ENCODE peak calls at places on chromosomes 1 and 21, in five cellular contexts. C is GM12878, U is hepatocyte, X is mammary epithelial cell, M is fibroblast of lung. A is an unnamed sample.
A peak's percentile ranks its signal among the peaks of the same experiment; 100 is the strongest.

GRCh38 chr1:191343816-191344215 is 814.4 kb upstream of the RGS18 start:
- DNase-seq in M (peak; percentile 81), X (no peak), C (no peak), U (no peak), A (no peak)

GRCh38 chr1:32701951-32702598 is 495 bp downstream of the SYNC start:
- DNase-seq in U (no peak), C (no peak), M (peak; percentile 29), X (no peak), A (no peak)

GRCh38 chr1:213985181-213986019 is 2.4 kb upstream of the PROX1 start:
- DNase-seq in C (no peak), U (peak; percentile 48), X (no peak), M (no peak), A (no peak)

GRCh38 chr1:204408602-204409001 is 3.0 kb downstream of the PPP1R15B start:
- DNase-seq in M (no peak), U (no peak), C (no peak), X (no peak), A (no peak)

GRCh38 chr1:163119707-163120106 is 50.5 kb downstream of the RGS4 start:
- DNase-seq in C (no peak), M (no peak), U (no peak), X (no peak), A (no peak)

GRCh38 chr21:42193131-42193671 is 25.7 kb upstream of the ABCG1 start:
- DNase-seq in X (peak; percentile 88), M (no peak), U (no peak), C (no peak), A (no peak)

GRCh38 chr1:22969224-22969829 is 3.3 kb downstream of the LACTBL1 start:
- DNase-seq in X (peak; percentile 59), M (peak; percentile 90), C (no peak), U (peak; percentile 81), A (no peak)

GRCh38 chr1:1250828-1251284 is 4.3 kb upstream of the C1QTNF12 start:
- DNase-seq in X (peak; percentile 83), M (no peak), C (peak; percentile 53), U (no peak), A (no peak)

GRCh38 chr1:117695796-117696505 is 90.1 kb downstream of the TENT5C start:
- DNase-seq in C (no peak), X (peak; percentile 19), M (peak; percentile 74), U (peak; percentile 73), A (no peak)

GRCh38 chr1:63777286-63777685 is 3.5 kb downstream of the ROR1 start:
- DNase-seq in C (no peak), X (no peak), U (no peak), M (no peak), A (no peak)

GRCh38 chr1:202578001-202578500 is 132.2 kb downstream of the SYT2 start:
- DNase-seq in M (peak; percentile 93), C (no peak), X (peak; percentile 54), U (no peak), A (no peak)

GRCh38 chr1:22750671-22751016 is 40.0 kb downstream of the EPHB2 start:
- DNase-seq in M (peak; percentile 14), U (peak; percentile 51), X (peak; percentile 67), C (no peak), A (peak; percentile 32)

GRCh38 chr1:236292425-236292824 is 10.7 kb upstream of the ERO1B start:
- DNase-seq in U (no peak), M (no peak), C (no peak), X (no peak), A (no peak)

GRCh38 chr1:102550729-102551384 is 554.1 kb upstream of the OLFM3 start:
- DNase-seq in X (peak; percentile 22), C (no peak), M (no peak), U (peak; percentile 20), A (no peak)

GRCh38 chr1:172976222-172977041 is 74.3 kb downstream of the TNFSF18 start:
- DNase-seq in M (peak; percentile 91), C (no peak), X (peak; percentile 94), U (peak; percentile 78), A (no peak)

GRCh38 chr21:36544545-36544944 is 64.6 kb upstream of the CLDN14 start:
- DNase-seq in C (no peak), X (no peak), U (no peak), M (no peak), A (no peak)

GRCh38 chr1:235759336-235759735 is 107.4 kb downstream of the LYST start:
- DNase-seq in C (no peak), M (no peak), X (no peak), U (no peak), A (no peak)

GRCh38 chr1:198918920-198919319 is 280.1 kb downstream of the PTPRC start:
- DNase-seq in M (no peak), U (no peak), X (peak; percentile 62), C (no peak), A (no peak)

GRCh38 chr1:911875-912739 is 11.6 kb upstream of the SAMD11 start:
- DNase-seq in X (no peak), M (no peak), C (no peak), U (peak; percentile 4), A (no peak)

GRCh38 chr1:38559180-38559874 is 300.2 kb downstream of the RRAGC start:
- DNase-seq in U (peak; percentile 20), M (no peak), C (peak; percentile 84), X (no peak), A (no peak)

GRCh38 chr1:147635342-147635741 is 35.0 kb downstream of the ACP6 start:
- DNase-seq in X (no peak), U (no peak), M (no peak), C (no peak), A (no peak)

GRCh38 chr1:31666290-31666963 is 21.8 kb upstream of the PEF1 start:
- DNase-seq in U (peak; percentile 70), X (peak; percentile 74), M (peak; percentile 56), C (no peak), A (peak; percentile 85)

GRCh38 chr21:25557170-25557569 is 50.1 kb downstream of the MRPL39 start:
- DNase-seq in X (no peak), U (peak; percentile 43), M (no peak), C (no peak), A (no peak)

GRCh38 chr1:203084588-203085527 is 954 bp downstream of the MYOG start:
- DNase-seq in U (no peak), M (no peak), C (no peak), X (no peak), A (no peak)

GRCh38 chr1:156106624-156107488 is 7.7 kb upstream of the LMNA start:
- DNase-seq in M (no peak), X (no peak), U (no peak), C (no peak), A (no peak)

GRCh38 chr1:159821171-159821867 is 5.4 kb upstream of the SLAMF8 start:
- DNase-seq in X (no peak), M (peak; percentile 74), U (no peak), C (no peak), A (no peak)

GRCh38 chr1:32774950-32775634 is 42.1 kb downstream of the YARS1 start:
- DNase-seq in X (peak; percentile 84), M (peak; percentile 61), U (peak; percentile 71), C (no peak), A (no peak)

GRCh38 chr21:41597811-41598231 is 89.9 kb upstream of the TMPRSS2 start:
- DNase-seq in U (no peak), X (no peak), M (no peak), C (no peak), A (no peak)

GRCh38 chr1:103489881-103490280 is 35.6 kb upstream of the RNPC3 start:
- DNase-seq in U (peak; percentile 43), X (peak; percentile 32), M (peak; percentile 45), C (no peak), A (no peak)

GRCh38 chr1:111513410-111514020 is 10.1 kb upstream of the ADORA3 start:
- DNase-seq in M (no peak), U (no peak), C (no peak), X (no peak), A (no peak)

GRCh38 chr1:201357636-201358348 is 19.7 kb downstream of the TNNT2 start:
- DNase-seq in M (no peak), X (no peak), C (no peak), U (no peak), A (no peak)

GRCh38 chr1:182120411-182121258 is 59.1 kb upstream of the ZNF648 start:
- DNase-seq in U (no peak), M (no peak), X (peak; percentile 66), C (no peak), A (no peak)

GRCh38 chr1:8679411-8679800 is 138.0 kb downstream of the RERE start:
- DNase-seq in M (peak; percentile 57), C (no peak), X (no peak), U (no peak), A (no peak)

GRCh38 chr1:27152004-27152828 is 2.7 kb downstream of the SLC9A1 start:
- DNase-seq in U (no peak), C (no peak), X (no peak), M (peak; percentile 20), A (no peak)
- H3K27ac ChIP-seq in U (peak overlapping the region; percentile 82), C (peak overlapping the region; percentile 13), X (peak overlapping the region; percentile 32), M (peak overlapping the region; percentile 37), A (peak overlapping the region; percentile 96)

GRCh38 chr1:195047778-195048177 is 1560.5 kb downstream of the KCNT2 start:
- DNase-seq in U (no peak), C (no peak), M (no peak), X (no peak), A (no peak)
- H3K4me1 ChIP-seq in U (no peaks in the 10 kb centered on the region), C (no peaks in the 10 kb centered on the region), M (no peaks in the 10 kb centered on the region), X (no peaks in the 10 kb centered on the region), A (no peaks in the 10 kb centered on the region)

GRCh38 chr21:40270134-40270533 is 402.9 kb downstream of the PCP4 start:
- DNase-seq in M (no peak), C (no peak), X (no peak), U (no peak), A (no peak)
- TF ChIP-seq EZH2 in M (no peak), C (no peak), X (no peak), U (no peak), A (no peak)

GRCh38 chr1:11441211-11441952 is 37.6 kb upstream of the DISP3 start:
- DNase-seq in M (no peak), C (no peak), U (no peak), X (no peak), A (no peak)
- H3K27ac ChIP-seq in M (no peak overlapping the region), C (no peak overlapping the region), U (no peak overlapping the region), X (no peak overlapping the region), A (no peak overlapping the region)

GRCh38 chr1:3263790-3264189 is 190.7 kb upstream of the ARHGEF16 start:
- DNase-seq in X (no peak), U (no peak), M (no peak), C (no peak), A (no peak)
- H3K4me1 ChIP-seq in X (no peaks in the 10 kb centered on the region), U (no peaks in the 10 kb centered on the region), M (no peaks in the 10 kb centered on the region), C (no peaks in the 10 kb centered on the region), A (no peaks in the 10 kb centered on the region)

DNA sequence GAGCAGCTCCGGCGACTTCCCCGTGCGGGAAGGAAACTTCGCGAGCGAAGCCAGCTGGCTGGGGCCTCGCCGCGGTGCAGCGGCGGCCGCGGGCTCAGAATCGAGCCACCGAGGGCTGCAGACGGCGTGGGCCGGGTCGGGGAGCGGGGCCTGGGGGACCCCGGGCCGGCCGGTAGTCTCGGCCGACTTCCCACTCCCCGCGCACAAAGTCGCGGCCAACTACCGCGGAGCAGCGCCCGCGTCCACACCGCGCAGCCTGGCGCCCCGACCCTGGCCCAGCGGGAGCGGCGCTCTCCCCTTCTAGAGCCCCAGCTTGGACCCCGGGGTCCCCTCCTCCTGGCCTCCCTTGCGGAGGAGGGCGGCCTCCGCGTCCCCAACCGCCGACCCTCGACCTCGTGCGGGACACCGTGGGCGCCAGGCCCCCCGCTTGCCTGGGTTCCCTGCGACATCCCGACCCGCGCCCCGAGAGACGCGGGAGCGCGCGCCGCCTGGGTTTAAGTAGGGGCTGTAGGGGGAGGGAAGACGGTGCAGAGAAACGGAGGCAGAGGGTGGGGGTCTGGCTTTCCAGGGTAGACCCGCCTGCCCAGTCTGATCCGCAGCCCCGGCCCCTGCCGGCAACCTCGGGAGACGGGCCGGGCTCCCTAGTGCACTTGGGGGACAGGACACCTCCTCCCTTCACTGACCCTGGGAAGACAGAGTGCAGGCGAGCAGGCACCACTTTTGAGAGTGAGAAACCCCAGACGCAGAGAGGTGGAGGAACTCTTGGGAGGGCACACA is 4.7 kb downstream of the PRDM16 start:
- DNase-seq in C (no peak), X (no peak), U (peak; percentile 34), M (no peak), A (no peak)
- TF ChIP-seq EZH2 in C (no peak), X (no peak), U (peak; percentile 94), M (peak; percentile 24), A (peak; percentile 30)

A was measured in keratinocyte.